ENCODE peak calls at places on chromosome 3, in ten cellular contexts. X is coronary artery, D is prostate gland, T is brain microvascular endothelial cell, V is bronchial epithelial cell, J is cardiac fibroblast, Q is H9, A is mucosa of descending colon, K is nephron progenitor cell, N is activated B cell treated with CpG ODN at 0.5 μM for 24 hours. G is an unnamed sample.

GRCh38 chr3:10017636-10018292 is 8.5 kb upstream of the FANCD2 start:
- DNase-seq in D (no peak), Q (no peak), V (peak), T (peak), K (no peak), N (no peak), X (no peak), J (peak), A (no peak), G (no peak)

GRCh38 chr3:141530133-141530768 is 43.4 kb downstream of the RASA2 start:
- DNase-seq in Q (no peak), J (peak), A (no peak), V (peak), X (no peak), D (no peak), K (no peak), N (no peak), T (no peak), G (no peak)

GRCh38 chr3:20564966-20565365 is 379.0 kb upstream of the SGO1 start:
- DNase-seq in J (peak), V (no peak), K (no peak), A (no peak), D (no peak), Q (no peak), T (no peak), N (no peak), X (no peak), G (no peak)

GRCh38 chr3:71599416-71599815 is 15.9 kb upstream of the FOXP1 start:
- DNase-seq in J (peak), V (no peak), K (no peak), T (no peak), Q (no peak), N (no peak), D (no peak), X (no peak), A (no peak), G (no peak)

GRCh38 chr3:148881286-148881685 is 16.2 kb downstream of the CPA3 start:
- DNase-seq in D (no peak), J (peak), N (no peak), V (no peak), Q (no peak), X (no peak), K (no peak), T (no peak), A (no peak), G (no peak)

GRCh38 chr3:66490214-66490613 is 10.6 kb downstream of the LRIG1 start:
- DNase-seq in A (no peak), N (no peak), V (no peak), D (peak), J (peak), Q (no peak), K (no peak), T (no peak), X (no peak), G (no peak)

GRCh38 chr3:37029516-37030163 is 36.3 kb downstream of the MLH1 start:
- DNase-seq in Q (no peak), K (no peak), T (no peak), D (no peak), V (peak), A (no peak), J (no peak), X (no peak), N (no peak), G (no peak)

GRCh38 chr3:159169828-159170227 is 368.0 kb downstream of the MFSD1 start:
- DNase-seq in X (no peak), N (no peak), K (no peak), D (no peak), J (peak), V (peak), T (peak), Q (no peak), A (no peak), G (no peak)

GRCh38 chr3:16064660-16065414 is 109.6 kb upstream of the GALNT15 start:
- DNase-seq in X (no peak), Q (no peak), A (no peak), K (no peak), J (peak), N (no peak), V (peak), T (peak), D (no peak), G (no peak)

GRCh38 chr3:6807967-6808588 is 52.8 kb upstream of the GRM7 start:
- DNase-seq in V (peak), K (no peak), X (no peak), T (no peak), N (no peak), J (no peak), Q (no peak), A (no peak), D (no peak), G (no peak)

GRCh38 chr3:152197451-152197850 is 71.3 kb upstream of the MBNL1 start:
- DNase-seq in J (peak), D (no peak), X (no peak), A (no peak), Q (no peak), V (no peak), T (no peak), K (no peak), N (no peak), G (no peak)

GRCh38 chr3:23331141-23331935 is 128.2 kb downstream of the UBE2E2 start:
- DNase-seq in D (no peak), N (no peak), Q (no peak), J (no peak), T (no peak), A (no peak), V (peak), K (no peak), X (no peak), G (no peak)

GRCh38 chr3:99505646-99506269 is 132.6 kb upstream of the COL8A1 start:
- DNase-seq in J (peak), V (peak), D (no peak), X (no peak), N (no peak), A (no peak), Q (no peak), T (peak), K (no peak), G (no peak)

GRCh38 chr3:149085828-149086231 is 503 bp downstream of the HLTF start:
- DNase-seq in N (no peak), V (peak), X (no peak), K (no peak), J (peak), D (peak), A (no peak), Q (peak), T (peak), G (no peak)

GRCh38 chr3:502486-502885 is 305.9 kb downstream of the CHL1 start:
- DNase-seq in V (no peak), D (no peak), T (no peak), K (no peak), X (no peak), A (no peak), J (no peak), Q (no peak), N (no peak), G (no peak)

GRCh38 chr3:145776782-145777408 is 384.1 kb downstream of the PLOD2 start:
- DNase-seq in K (peak), X (no peak), V (peak), J (peak), A (no peak), Q (peak), N (no peak), T (peak), D (peak), G (peak)

GRCh38 chr3:66138336-66139234 is 82.2 kb upstream of the SLC25A26 start:
- DNase-seq in K (peak), T (peak), A (peak), D (peak), N (no peak), X (no peak), J (peak), V (peak), Q (peak), G (peak)

GRCh38 chr3:118760611-118761606 is 273.7 kb downstream of the IGSF11 start:
- DNase-seq in T (no peak), N (no peak), K (no peak), J (no peak), Q (peak), V (no peak), D (no peak), X (no peak), A (no peak), G (no peak)

GRCh38 chr3:4722103-4722502 is 229.0 kb downstream of the ITPR1 start:
- DNase-seq in A (no peak), K (no peak), N (no peak), Q (no peak), V (peak), X (no peak), J (peak), T (peak), D (peak), G (no peak)

GRCh38 chr3:124295358-124295757 is 303.4 kb upstream of the ROPN1 start:
- DNase-seq in N (no peak), D (no peak), T (no peak), X (no peak), Q (no peak), V (no peak), A (no peak), K (no peak), J (no peak), G (no peak)

GRCh38 chr3:11238057-11238456 is 34.1 kb upstream of the ATG7 start:
- DNase-seq in Q (no peak), J (peak), D (no peak), K (no peak), N (no peak), X (no peak), V (peak), A (no peak), T (peak), G (no peak)

GRCh38 chr3:29227307-29227706 is 53.6 kb upstream of the RBMS3 start:
- DNase-seq in A (no peak), D (no peak), K (no peak), J (no peak), Q (no peak), N (no peak), X (no peak), V (no peak), T (no peak), G (no peak)

GRCh38 chr3:52407779-52408178 is 37.1 kb downstream of the SEMA3G start:
- DNase-seq in D (no peak), Q (no peak), V (no peak), X (no peak), A (no peak), N (no peak), K (no peak), J (no peak), T (no peak), G (no peak)

GRCh38 chr3:14267976-14268375 is 89.4 kb downstream of the LSM3 start:
- DNase-seq in A (no peak), N (no peak), D (no peak), V (peak), J (no peak), T (no peak), X (no peak), Q (no peak), K (no peak), G (no peak)

GRCh38 chr3:14262867-14263266 is 84.2 kb downstream of the LSM3 start:
- DNase-seq in V (no peak), K (no peak), D (no peak), Q (no peak), N (no peak), J (no peak), A (no peak), X (no peak), T (no peak), G (no peak)

GRCh38 chr3:14266361-14266760 is 87.7 kb downstream of the LSM3 start:
- DNase-seq in X (no peak), K (no peak), Q (no peak), T (peak), N (no peak), V (no peak), J (peak), D (no peak), A (no peak), G (no peak)

GRCh38 chr3:14263317-14264005 is 84.8 kb downstream of the LSM3 start:
- DNase-seq in K (no peak), Q (no peak), D (no peak), V (no peak), X (no peak), J (no peak), A (no peak), N (no peak), T (no peak), G (no peak)

DNA sequence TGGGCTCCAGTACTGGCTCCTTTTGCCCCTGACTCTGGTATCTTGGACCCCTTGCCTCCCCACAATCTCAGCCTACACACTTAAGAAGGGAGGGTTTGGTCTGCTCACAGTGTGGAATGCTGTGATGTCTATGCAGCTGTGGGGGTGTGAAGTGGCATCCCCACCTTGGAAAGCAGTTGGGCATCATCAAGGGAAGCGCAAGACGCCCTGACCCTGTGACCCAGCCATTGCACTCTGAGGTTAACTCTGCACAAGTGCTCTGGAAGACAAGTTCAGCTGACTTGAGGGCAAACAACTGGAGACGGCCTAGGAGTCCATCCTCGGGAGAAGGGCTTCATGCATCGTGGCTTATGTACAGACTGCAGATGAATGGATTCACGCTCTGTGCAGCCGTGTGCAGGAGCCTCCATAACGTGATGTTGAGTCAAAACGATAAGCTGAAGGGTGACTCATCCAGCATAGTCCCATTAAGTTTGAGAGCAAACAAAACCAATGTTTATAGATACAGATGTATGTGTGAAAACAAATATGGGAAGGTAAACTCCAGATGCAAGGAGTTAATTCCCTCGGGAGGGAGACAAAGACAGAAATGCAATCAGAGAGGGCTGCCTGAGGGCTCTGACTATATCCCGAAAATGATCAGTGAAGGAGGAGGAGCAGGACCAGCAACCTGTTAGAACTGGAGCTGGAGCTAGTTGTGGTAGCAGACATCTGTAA is 86.8 kb downstream of the LSM3 start:
- DNase-seq in D (no peak), N (no peak), J (peak), T (peak), K (no peak), A (no peak), V (peak), Q (no peak), X (no peak), G (no peak)
- TF ChIP-seq CTCF in D (no peak), N (no peak), J (no peak), T (no peak), K (no peak), A (no peak), V (no peak), Q (no peak), X (no peak), G (no peak)

GRCh38 chr3:135514064-135514455 is 451.5 kb upstream of the PPP2R3A start:
- DNase-seq in N (no peak), T (no peak), X (no peak), K (no peak), D (no peak), Q (no peak), A (no peak), V (peak), J (no peak), G (no peak)

GRCh38 chr3:135513106-135514063 is 452.1 kb upstream of the PPP2R3A start:
- DNase-seq in X (no peak), V (peak), K (no peak), D (no peak), Q (peak), T (peak), N (no peak), A (no peak), J (peak), G (no peak)

DNA sequence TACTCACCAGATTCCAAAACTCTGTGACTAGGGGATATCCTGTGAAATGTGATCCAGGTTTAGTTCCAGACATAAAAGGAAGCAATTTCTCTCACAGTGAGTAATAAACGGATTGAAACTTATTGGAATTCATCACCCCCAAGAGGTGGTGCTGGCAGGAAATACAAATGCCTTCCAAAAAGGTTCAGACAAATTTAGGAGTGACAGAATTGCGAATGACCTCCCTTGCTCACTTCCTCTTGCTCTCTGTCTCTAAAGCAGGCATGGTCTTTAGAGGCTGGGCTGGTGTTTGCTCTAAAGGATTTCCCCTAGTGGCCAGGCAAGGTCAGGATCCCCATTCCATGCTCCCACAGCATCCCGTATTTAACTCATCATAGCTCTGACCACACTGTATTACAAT is 449.4 kb upstream of the PPP2R3A start:
- DNase-seq in Q (peak), X (no peak), J (no peak), N (no peak), V (peak), D (no peak), T (peak), A (no peak), K (no peak), G (no peak)
- TF ChIP-seq CTCF in Q (peak), X (no peak), J (no peak), N (no peak), V (no peak), D (no peak), T (peak), A (no peak), K (peak), G (peak)

GRCh38 chr3:58994746-58995330 is 55.0 kb downstream of the CFAP20DC start:
- DNase-seq in D (peak), X (no peak), K (peak), Q (peak), T (peak), V (peak), J (peak), N (no peak), A (no peak), G (peak)

GRCh38 chr3:58989173-58989572 is 60.7 kb downstream of the CFAP20DC start:
- DNase-seq in X (no peak), A (no peak), N (no peak), V (peak), K (no peak), Q (no peak), J (peak), D (no peak), T (no peak), G (no peak)

GRCh38 chr3:58993547-58993946 is 56.3 kb downstream of the CFAP20DC start:
- DNase-seq in J (no peak), Q (no peak), N (no peak), K (no peak), T (no peak), A (no peak), X (no peak), D (no peak), V (no peak), G (no peak)

GRCh38 chr3:58988041-58988440 is 61.8 kb downstream of the CFAP20DC start:
- DNase-seq in D (no peak), J (no peak), N (no peak), K (no peak), A (no peak), Q (no peak), T (no peak), X (no peak), V (peak), G (no peak)

GRCh38 chr3:58991623-58992022 is 58.2 kb downstream of the CFAP20DC start:
- DNase-seq in X (no peak), T (no peak), N (no peak), Q (no peak), J (no peak), V (no peak), K (no peak), A (no peak), D (no peak), G (no peak)
- TF ChIP-seq CTCF in X (no peak), T (no peak), N (no peak), Q (no peak), J (no peak), V (no peak), K (no peak), A (no peak), D (no peak), G (no peak)

DNA sequence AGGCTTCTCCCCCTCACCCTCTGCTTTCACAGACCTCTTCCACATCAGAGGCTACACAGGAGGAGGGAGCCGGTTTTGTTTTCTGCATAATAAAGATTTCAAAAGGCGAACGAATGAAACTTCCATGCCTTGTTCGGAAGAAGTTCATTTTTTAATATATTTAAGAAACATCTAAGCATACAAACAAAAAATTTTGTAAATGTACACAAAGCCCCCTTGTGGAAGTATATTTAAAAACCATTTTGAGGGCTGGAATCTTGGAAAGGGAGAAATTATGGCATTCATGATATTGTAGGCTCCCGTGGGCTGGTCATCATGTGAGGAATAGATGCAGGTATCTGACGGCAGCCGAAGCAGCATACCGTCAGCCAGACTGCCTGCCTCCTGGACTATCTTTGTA is 90.4 kb downstream of the MECOM start:
- DNase-seq in V (no peak), X (no peak), N (no peak), K (no peak), D (no peak), J (peak), T (no peak), A (no peak), Q (no peak), G (no peak)
- TF ChIP-seq CTCF in V (no peak), X (no peak), N (no peak), K (peak), D (no peak), J (peak), T (no peak), A (no peak), Q (no peak), G (peak)

GRCh38 chr3:196677353-196677752 is 34.7 kb downstream of the CEP19 start:
- DNase-seq in N (no peak), D (no peak), V (no peak), K (no peak), Q (no peak), A (no peak), J (no peak), T (no peak), X (no peak), G (no peak)

GRCh38 chr3:196670335-196670734 is 30.8 kb downstream of the NRROS start:
- DNase-seq in T (no peak), J (no peak), X (no peak), N (no peak), V (no peak), Q (no peak), K (no peak), D (no peak), A (no peak), G (no peak)

GRCh38 chr3:196677929-196678328 is 34.1 kb downstream of the CEP19 start:
- DNase-seq in J (no peak), T (no peak), K (no peak), N (no peak), D (no peak), V (no peak), A (no peak), Q (no peak), X (no peak), G (no peak)

GRCh38 chr3:196673632-196674031 is 34.1 kb downstream of the NRROS start:
- DNase-seq in A (no peak), N (no peak), K (no peak), V (no peak), D (no peak), X (no peak), J (no peak), Q (no peak), T (no peak), G (no peak)
- TF ChIP-seq CTCF in A (no peak), N (no peak), K (no peak), V (no peak), D (no peak), X (no peak), J (no peak), Q (no peak), T (no peak), G (no peak)

DNA sequence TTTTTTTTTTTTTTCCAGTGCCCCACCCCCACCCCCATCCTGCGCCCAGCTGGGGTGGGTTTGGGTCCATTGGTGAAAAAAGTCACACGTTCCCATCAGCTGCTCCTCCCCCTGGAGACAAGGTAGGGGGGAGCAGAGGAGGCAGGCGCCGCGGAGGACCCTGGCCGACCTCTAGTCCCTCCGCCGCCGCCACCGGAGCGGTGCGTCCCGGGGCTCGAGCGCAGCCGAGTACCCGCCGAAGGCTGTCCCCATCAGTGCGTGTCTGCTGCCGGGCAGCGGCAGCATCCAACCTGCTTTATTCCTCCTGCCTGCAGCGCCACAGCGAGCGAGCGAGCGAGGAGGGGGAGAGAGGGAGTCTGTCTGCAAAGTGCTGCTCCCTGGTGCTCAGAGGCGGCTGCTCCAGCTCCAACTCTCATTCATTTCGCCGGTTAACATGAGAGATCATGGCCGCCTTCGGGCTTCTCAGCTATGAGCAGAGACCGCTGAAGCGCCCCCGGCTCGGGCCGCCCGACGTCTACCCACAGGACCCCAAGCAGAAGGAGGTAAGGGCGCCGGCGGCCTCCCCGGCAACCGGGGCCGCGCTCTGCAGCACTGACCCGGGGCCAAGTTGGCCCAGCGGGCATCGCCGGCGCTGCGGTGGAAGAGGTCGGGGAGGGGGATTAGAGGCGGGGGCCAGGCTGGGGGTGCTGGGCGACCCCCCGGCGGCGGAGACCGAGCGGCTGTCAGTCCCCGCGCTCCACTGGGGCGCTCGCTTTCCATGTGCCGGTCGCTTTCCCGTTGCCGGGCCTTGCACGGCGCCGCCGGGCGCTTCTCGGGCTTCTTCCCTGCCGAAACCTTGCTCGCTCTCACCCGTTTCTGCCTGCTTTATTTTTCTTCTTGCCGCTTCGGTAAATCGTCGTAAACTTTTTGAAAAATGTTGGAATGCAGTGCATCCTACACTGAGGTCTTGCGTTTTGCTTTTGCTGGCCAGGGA is 1.3 kb downstream of the MED12L start:
- DNase-seq in A (peak), X (peak), D (peak), Q (peak), V (peak), N (peak), J (peak), T (peak), K (peak), G (peak)
- TF ChIP-seq CTCF in A (no peak), X (no peak), D (peak), Q (peak), V (peak), N (no peak), J (peak), T (peak), K (peak), G (no peak)